ENCODE peak calls at places on chromosomes 12 and 14, in nine cellular contexts. U is choroid plexus epithelial cell; F is CD8-positive, alpha-beta T cell; R is IMR-90; W is A549; T is GM12865; N is tibial artery; K is skeletal muscle cell; Z is fibroblast of lung. A is an unnamed sample.
A peak's percentile ranks its signal among the peaks of the same experiment; 100 is the strongest.

GRCh38 chr12:130838284-130838950 is 633 bp downstream of the STX2 start:
- DNase-seq in R (no peak), K (no peak), T (peak; percentile 29), N (no peak), U (peak; percentile 21), Z (no peak), W (peak; percentile 37), F (no peak), A (no peak)

GRCh38 chr12:67645126-67645525 is 3.4 kb upstream of the DYRK2 start:
- DNase-seq in Z (no peak), W (no peak), F (no peak), T (no peak), K (no peak), U (no peak), R (no peak), N (no peak), A (no peak)

GRCh38 chr12:89484470-89484869 is 40.1 kb downstream of the GALNT4 start:
- DNase-seq in N (no peak), U (no peak), R (no peak), Z (no peak), K (no peak), T (no peak), F (no peak), W (no peak), A (peak; percentile 52)

GRCh38 chr12:57735952-57736742 is 2.4 kb downstream of the AGAP2 start:
- DNase-seq in F (no peak), T (no peak), K (no peak), U (peak; percentile 45), Z (no peak), N (no peak), R (peak; percentile 37), W (peak; percentile 67), A (no peak)

GRCh38 chr14:102592969-102593840 is 756 bp downstream of the RCOR1 start:
- DNase-seq in U (peak; percentile 52), R (peak; percentile 26), K (no peak), N (peak; percentile 35), F (peak; percentile 37), T (peak; percentile 62), Z (no peak), W (peak; percentile 41), A (no peak)

GRCh38 chr12:70366581-70367267 is 634 bp downstream of the KCNMB4 start:
- DNase-seq in U (peak; percentile 44), K (no peak), F (peak; percentile 35), R (peak; percentile 31), W (peak; percentile 44), N (peak; percentile 23), Z (peak; percentile 22), T (peak; percentile 69), A (no peak)

GRCh38 chr14:22283000-22283399 is 306.0 kb downstream of the DAD1 start:
- DNase-seq in R (peak; percentile 19), N (no peak), T (no peak), U (no peak), Z (no peak), K (no peak), F (no peak), W (peak; percentile 20), A (no peak)

GRCh38 chr12:30794020-30794419 is 39.3 kb upstream of the CAPRIN2 start:
- DNase-seq in U (no peak), K (no peak), F (no peak), N (no peak), T (no peak), Z (no peak), W (no peak), R (no peak), A (no peak)

GRCh38 chr14:61192970-61193369 is 88.2 kb downstream of the TMEM30B start:
- DNase-seq in W (no peak), F (no peak), K (no peak), Z (peak; percentile 64), N (no peak), R (peak; percentile 58), U (no peak), T (no peak), A (no peak)

GRCh38 chr12:120719496-120720233 is 6.0 kb upstream of the ACADS start:
- DNase-seq in T (no peak), Z (peak; percentile 39), W (no peak), U (no peak), R (peak; percentile 26), K (no peak), F (no peak), N (no peak), A (no peak)

GRCh38 chr14:92998957-92999356 is 76.0 kb downstream of the CHGA start:
- DNase-seq in T (no peak), N (no peak), W (no peak), R (no peak), Z (no peak), F (no peak), K (no peak), U (no peak), A (no peak)

GRCh38 chr12:100521958-100522357 is 48.3 kb downstream of the NR1H4 start:
- DNase-seq in T (no peak), U (no peak), N (no peak), W (no peak), Z (no peak), F (no peak), K (no peak), R (no peak), A (no peak)

GRCh38 chr14:69358233-69358963 is 39.7 kb downstream of the ERH start:
- DNase-seq in T (peak; percentile 56), Z (no peak), K (no peak), R (peak; percentile 6), W (no peak), N (no peak), U (no peak), F (no peak), A (no peak)

GRCh38 chr12:100476013-100476751 is 2.5 kb downstream of the NR1H4 start:
- DNase-seq in F (no peak), R (no peak), K (no peak), U (no peak), Z (no peak), W (no peak), N (no peak), T (no peak), A (no peak)

GRCh38 chr14:86003998-86004397 is 474.1 kb downstream of the FLRT2 start:
- DNase-seq in W (peak; percentile 8), F (no peak), N (no peak), T (no peak), K (no peak), Z (peak; percentile 18), R (peak; percentile 87), U (peak; percentile 89), A (no peak)

GRCh38 chr14:26282578-26282977 is 315.3 kb downstream of the NOVA1 start:
- DNase-seq in F (no peak), Z (no peak), T (no peak), K (no peak), U (no peak), R (no peak), W (no peak), N (no peak), A (no peak)

GRCh38 chr12:53786411-53786810 is 34.6 kb upstream of the CISTR start:
- DNase-seq in Z (no peak), U (no peak), T (no peak), K (no peak), R (no peak), N (no peak), W (no peak), F (no peak), A (no peak)

GRCh38 chr14:73770977-73771847 is 57.0 kb upstream of the PNMA1 start:
- DNase-seq in U (no peak), T (no peak), N (no peak), F (no peak), R (no peak), W (no peak), K (no peak), Z (no peak), A (no peak)

GRCh38 chr12:123398918-123399617 is 15.1 kb downstream of the KMT5A start:
- DNase-seq in W (no peak), K (no peak), U (no peak), T (no peak), N (no peak), F (no peak), Z (no peak), R (no peak), A (no peak)
- H3K4me3 ChIP-seq in W (no peak overlapping the region), K (no peak overlapping the region), U (no peak overlapping the region), T (no peak overlapping the region), N (peak overlapping the region; percentile 36), F (no peak overlapping the region), Z (no peak overlapping the region), R (no peak overlapping the region), A (no peak overlapping the region)

GRCh38 chr12:32887058-32887457 is 9.5 kb downstream of the PKP2 start:
- DNase-seq in F (no peak), U (no peak), Z (no peak), T (no peak), W (no peak), K (no peak), R (no peak), N (no peak), A (no peak)

GRCh38 chr12:32889073-32889760 is 7.4 kb downstream of the PKP2 start:
- DNase-seq in Z (no peak), N (no peak), W (no peak), K (no peak), U (peak; percentile 55), T (no peak), R (no peak), F (no peak), A (no peak)

GRCh38 chr12:32884962-32885361 is 11.6 kb downstream of the PKP2 start:
- DNase-seq in K (no peak), R (no peak), F (no peak), N (no peak), W (no peak), Z (no peak), T (no peak), U (no peak), A (no peak)

GRCh38 chr12:32881702-32882101 is 14.9 kb downstream of the PKP2 start:
- DNase-seq in N (no peak), K (no peak), R (no peak), Z (no peak), T (no peak), F (no peak), U (no peak), W (no peak), A (no peak)

DNA sequence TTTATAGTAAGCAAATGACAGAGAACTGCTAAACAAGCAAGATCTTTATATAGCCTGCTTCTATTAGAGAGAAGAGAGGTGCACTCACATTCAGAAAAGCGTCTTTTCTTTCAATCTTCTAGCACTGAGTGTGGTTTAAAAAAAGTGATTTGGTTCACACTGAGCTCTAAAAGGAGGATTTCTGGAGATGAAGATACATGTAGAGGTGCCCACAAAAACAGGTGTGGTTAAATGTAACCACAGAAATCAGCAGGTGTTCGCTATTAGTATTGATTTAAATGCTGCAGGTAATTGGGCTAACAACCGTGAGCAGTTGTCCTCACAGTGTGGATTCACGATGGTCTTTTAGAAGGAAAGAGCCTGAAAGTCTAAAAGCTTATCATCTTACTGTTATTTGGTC is 10.7 kb downstream of the PKP2 start:
- DNase-seq in F (no peak), Z (no peak), K (no peak), W (no peak), U (no peak), N (no peak), R (no peak), T (peak; percentile 10), A (no peak)
- H3K4me3 ChIP-seq in F (no peak overlapping the region), Z (no peak overlapping the region), K (no peak overlapping the region), W (no peak overlapping the region), U (no peak overlapping the region), N (no peak overlapping the region), R (no peak overlapping the region), T (no peak overlapping the region), A (no peak overlapping the region)

GRCh38 chr12:55703288-55703687 is 4.4 kb downstream of the ITGA7 start:
- DNase-seq in W (no peak), K (peak; percentile 69), T (no peak), U (no peak), N (peak; percentile 59), Z (no peak), F (no peak), R (no peak), A (no peak)
- H3K4me3 ChIP-seq in W (no peak overlapping the region), K (peak overlapping the region; percentile 23), T (no peak overlapping the region), U (no peak overlapping the region), N (peak overlapping the region; percentile 96), Z (no peak overlapping the region), F (no peak overlapping the region), R (no peak overlapping the region), A (no peak overlapping the region)

GRCh38 chr12:28552472-28553061 is 362.3 kb downstream of the CCDC91 start:
- DNase-seq in W (no peak), U (no peak), K (no peak), R (no peak), N (no peak), T (no peak), Z (no peak), F (no peak), A (no peak)
- H3K4me3 ChIP-seq in W (no peak overlapping the region), U (no peak overlapping the region), K (no peak overlapping the region), R (no peak overlapping the region), N (no peak overlapping the region), T (no peak overlapping the region), Z (no peak overlapping the region), F (no peak overlapping the region), A (no peak overlapping the region)

A was measured in epithelial cell of proximal tubule.